ENCODE peak calls at places on chromosomes 6 and 20, in five cellular contexts. One of them, this sample, is unnamed.

GRCh38 chr20:58571942-58572666 is 56.9 kb upstream of the APCDD1L start:
- DNase-seq in CD4-positive, alpha-beta T cell: no peak
- DNase-seq in cardiac muscle cell: no peak
- DNase-seq in AG09309: no peak
- DNase-seq in GM20000: no peak
- DNase-seq in this sample: no peak

GRCh38 chr20:17794400-17794799 is 94.6 kb downstream of the BANF2 start:
- DNase-seq in CD4-positive, alpha-beta T cell: no peak
- DNase-seq in cardiac muscle cell: no peak
- DNase-seq in AG09309: no peak
- DNase-seq in GM20000: no peak
- DNase-seq in this sample: no peak

GRCh38 chr6:147787407-147787806 is 278.9 kb downstream of the SAMD5 start:
- DNase-seq in CD4-positive, alpha-beta T cell: no peak
- DNase-seq in cardiac muscle cell: no peak
- DNase-seq in AG09309: no peak
- DNase-seq in GM20000: no peak
- DNase-seq in this sample: no peak

GRCh38 chr6:28351087-28351486 is 1.3 kb downstream of the ZKSCAN3 start:
- DNase-seq in CD4-positive, alpha-beta T cell: no peak
- DNase-seq in cardiac muscle cell: no peak
- DNase-seq in AG09309: no peak
- DNase-seq in GM20000: no peak
- DNase-seq in this sample: no peak

GRCh38 chr6:20366082-20366834 is 35.4 kb upstream of the E2F3 start:
- DNase-seq in CD4-positive, alpha-beta T cell: peak
- DNase-seq in cardiac muscle cell: no peak
- DNase-seq in AG09309: no peak
- DNase-seq in GM20000: no peak
- DNase-seq in this sample: no peak

GRCh38 chr20:50054626-50055511 is 58.1 kb downstream of the UBE2V1 start:
- DNase-seq in CD4-positive, alpha-beta T cell: no peak
- DNase-seq in cardiac muscle cell: no peak
- DNase-seq in AG09309: no peak
- DNase-seq in GM20000: no peak
- DNase-seq in this sample: no peak

GRCh38 chr6:130460934-130461333 is 95.1 kb downstream of the TMEM200A start:
- DNase-seq in CD4-positive, alpha-beta T cell: no peak
- DNase-seq in cardiac muscle cell: no peak
- DNase-seq in AG09309: no peak
- DNase-seq in GM20000: no peak
- DNase-seq in this sample: no peak

GRCh38 chr20:2942439-2942838 is 69.2 kb downstream of the PTPRA start:
- DNase-seq in CD4-positive, alpha-beta T cell: no peak
- DNase-seq in cardiac muscle cell: no peak
- DNase-seq in AG09309: no peak
- DNase-seq in GM20000: no peak
- DNase-seq in this sample: no peak

GRCh38 chr6:146544783-146545182 is 1.1 kb downstream of the RAB32 start:
- DNase-seq in CD4-positive, alpha-beta T cell: no peak
- DNase-seq in cardiac muscle cell: no peak
- DNase-seq in AG09309: no peak
- DNase-seq in GM20000: no peak
- DNase-seq in this sample: no peak

GRCh38 chr6:18632670-18633410 is 245.7 kb downstream of the RNF144B start:
- DNase-seq in CD4-positive, alpha-beta T cell: no peak
- DNase-seq in cardiac muscle cell: no peak
- DNase-seq in AG09309: no peak
- DNase-seq in GM20000: no peak
- DNase-seq in this sample: no peak

GRCh38 chr6:37054171-37054570 is 48.7 kb downstream of the FGD2 start:
- DNase-seq in CD4-positive, alpha-beta T cell: no peak
- DNase-seq in cardiac muscle cell: no peak
- DNase-seq in AG09309: no peak
- DNase-seq in GM20000: no peak
- DNase-seq in this sample: no peak

GRCh38 chr20:37327748-37328147 is 18.2 kb upstream of the SRC start:
- DNase-seq in CD4-positive, alpha-beta T cell: no peak
- DNase-seq in cardiac muscle cell: no peak
- DNase-seq in AG09309: peak
- DNase-seq in GM20000: no peak
- DNase-seq in this sample: no peak

GRCh38 chr6:109182590-109182989 is 87.3 kb downstream of the CEP57L1 start:
- DNase-seq in CD4-positive, alpha-beta T cell: no peak
- DNase-seq in cardiac muscle cell: no peak
- DNase-seq in AG09309: no peak
- DNase-seq in GM20000: no peak
- DNase-seq in this sample: no peak

GRCh38 chr20:20137851-20138250 is 85.5 kb downstream of the CFAP61 start:
- DNase-seq in CD4-positive, alpha-beta T cell: no peak
- DNase-seq in cardiac muscle cell: no peak
- DNase-seq in AG09309: no peak
- DNase-seq in GM20000: no peak
- DNase-seq in this sample: no peak

GRCh38 chr6:131995924-131996323 is 44.8 kb upstream of the CCN2 start:
- DNase-seq in CD4-positive, alpha-beta T cell: no peak
- DNase-seq in cardiac muscle cell: no peak
- DNase-seq in AG09309: peak
- DNase-seq in GM20000: no peak
- DNase-seq in this sample: no peak

GRCh38 chr20:10992776-10993175 is 319.0 kb upstream of the JAG1 start:
- DNase-seq in CD4-positive, alpha-beta T cell: no peak
- DNase-seq in cardiac muscle cell: no peak
- DNase-seq in AG09309: no peak
- DNase-seq in GM20000: no peak
- DNase-seq in this sample: no peak

GRCh38 chr6:17385660-17386059 is 7.7 kb upstream of the CAP2 start:
- DNase-seq in CD4-positive, alpha-beta T cell: no peak
- DNase-seq in cardiac muscle cell: no peak
- DNase-seq in AG09309: no peak
- DNase-seq in GM20000: no peak
- DNase-seq in this sample: peak

GRCh38 chr6:163337958-163338357 is 76.6 kb upstream of the QKI start:
- DNase-seq in CD4-positive, alpha-beta T cell: no peak
- DNase-seq in cardiac muscle cell: no peak
- DNase-seq in AG09309: no peak
- DNase-seq in GM20000: no peak
- DNase-seq in this sample: no peak

GRCh38 chr6:43669050-43669921 is 18.3 kb downstream of the MRPS18A start:
- DNase-seq in CD4-positive, alpha-beta T cell: no peak
- DNase-seq in cardiac muscle cell: peak
- DNase-seq in AG09309: no peak
- DNase-seq in GM20000: no peak
- DNase-seq in this sample: no peak

GRCh38 chr20:47173596-47174216 is 182.8 kb downstream of the ZMYND8 start:
- DNase-seq in CD4-positive, alpha-beta T cell: no peak
- DNase-seq in cardiac muscle cell: no peak
- DNase-seq in AG09309: no peak
- DNase-seq in GM20000: no peak
- DNase-seq in this sample: no peak
- TF ChIP-seq CTCF in CD4-positive, alpha-beta T cell: no peak
- TF ChIP-seq CTCF in cardiac muscle cell: no peak
- TF ChIP-seq CTCF in AG09309: peak
- TF ChIP-seq CTCF in GM20000: no peak
- TF ChIP-seq CTCF in this sample: no peak

DNA sequence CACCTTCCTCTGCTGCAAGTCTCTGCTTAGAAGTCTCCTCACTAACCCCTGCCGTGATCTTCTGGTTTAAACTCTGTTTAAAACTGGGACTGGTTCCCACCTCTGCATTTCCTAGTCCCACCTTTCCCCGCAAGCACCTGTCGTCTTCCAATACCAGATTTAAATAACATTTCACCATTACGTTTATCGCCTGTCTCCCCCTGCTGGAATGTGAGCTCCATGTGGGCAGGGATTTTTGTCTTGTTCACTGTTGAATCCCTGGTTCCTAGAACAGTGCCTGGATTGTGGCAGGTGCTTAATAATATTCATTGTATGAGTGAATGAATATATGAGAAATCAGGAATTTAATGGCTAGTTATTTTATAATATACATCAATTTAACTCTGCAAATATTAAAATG is 2.7 kb downstream of the GUCA1A start:
- DNase-seq in CD4-positive, alpha-beta T cell: no peak
- DNase-seq in cardiac muscle cell: no peak
- DNase-seq in AG09309: no peak
- DNase-seq in GM20000: no peak
- DNase-seq in this sample: no peak
- TF ChIP-seq CTCF in CD4-positive, alpha-beta T cell: no peak
- TF ChIP-seq CTCF in cardiac muscle cell: peak
- TF ChIP-seq CTCF in AG09309: peak
- TF ChIP-seq CTCF in GM20000: no peak
- TF ChIP-seq CTCF in this sample: peak

GRCh38 chr20:5990946-5991345 is 40.5 kb downstream of the MCM8 start:
- DNase-seq in CD4-positive, alpha-beta T cell: no peak
- DNase-seq in cardiac muscle cell: no peak
- DNase-seq in AG09309: no peak
- DNase-seq in GM20000: no peak
- DNase-seq in this sample: no peak

GRCh38 chr20:5987383-5987782 is 36.9 kb downstream of the MCM8 start:
- DNase-seq in CD4-positive, alpha-beta T cell: no peak
- DNase-seq in cardiac muscle cell: no peak
- DNase-seq in AG09309: no peak
- DNase-seq in GM20000: no peak
- DNase-seq in this sample: no peak

GRCh38 chr20:5991623-5992441 is 41.4 kb downstream of the MCM8 start:
- DNase-seq in CD4-positive, alpha-beta T cell: no peak
- DNase-seq in cardiac muscle cell: no peak
- DNase-seq in AG09309: peak
- DNase-seq in GM20000: no peak
- DNase-seq in this sample: no peak

GRCh38 chr20:5989539-5989938 is 39.1 kb downstream of the MCM8 start:
- DNase-seq in CD4-positive, alpha-beta T cell: no peak
- DNase-seq in cardiac muscle cell: no peak
- DNase-seq in AG09309: no peak
- DNase-seq in GM20000: no peak
- DNase-seq in this sample: no peak
- TF ChIP-seq CTCF in CD4-positive, alpha-beta T cell: no peak
- TF ChIP-seq CTCF in cardiac muscle cell: no peak
- TF ChIP-seq CTCF in AG09309: no peak
- TF ChIP-seq CTCF in GM20000: no peak
- TF ChIP-seq CTCF in this sample: no peak

GRCh38 chr6:161498359-161498758 is 224.5 kb upstream of the AGPAT4 start:
- DNase-seq in CD4-positive, alpha-beta T cell: no peak
- DNase-seq in cardiac muscle cell: peak
- DNase-seq in AG09309: no peak
- DNase-seq in GM20000: no peak
- DNase-seq in this sample: no peak
- TF ChIP-seq CTCF in CD4-positive, alpha-beta T cell: no peak
- TF ChIP-seq CTCF in cardiac muscle cell: peak
- TF ChIP-seq CTCF in AG09309: peak
- TF ChIP-seq CTCF in GM20000: no peak
- TF ChIP-seq CTCF in this sample: peak

GRCh38 chr6:162245831-162246230 is 481.7 kb downstream of the PRKN start:
- DNase-seq in CD4-positive, alpha-beta T cell: no peak
- DNase-seq in cardiac muscle cell: no peak
- DNase-seq in AG09309: no peak
- DNase-seq in GM20000: no peak
- DNase-seq in this sample: no peak

GRCh38 chr6:162249907-162250642 is 477.5 kb downstream of the PRKN start:
- DNase-seq in CD4-positive, alpha-beta T cell: no peak
- DNase-seq in cardiac muscle cell: no peak
- DNase-seq in AG09309: no peak
- DNase-seq in GM20000: no peak
- DNase-seq in this sample: no peak

GRCh38 chr6:162251257-162251656 is 476.3 kb downstream of the PRKN start:
- DNase-seq in CD4-positive, alpha-beta T cell: no peak
- DNase-seq in cardiac muscle cell: no peak
- DNase-seq in AG09309: no peak
- DNase-seq in GM20000: no peak
- DNase-seq in this sample: no peak
- TF ChIP-seq CTCF in CD4-positive, alpha-beta T cell: no peak
- TF ChIP-seq CTCF in cardiac muscle cell: peak
- TF ChIP-seq CTCF in AG09309: no peak
- TF ChIP-seq CTCF in GM20000: no peak
- TF ChIP-seq CTCF in this sample: no peak

GRCh38 chr6:31729515-31729978 is 448 bp upstream of the DDAH2 start:
- DNase-seq in CD4-positive, alpha-beta T cell: peak
- DNase-seq in cardiac muscle cell: peak
- DNase-seq in AG09309: no peak
- DNase-seq in GM20000: peak
- DNase-seq in this sample: peak
- TF ChIP-seq CTCF in CD4-positive, alpha-beta T cell: peak
- TF ChIP-seq CTCF in cardiac muscle cell: no peak
- TF ChIP-seq CTCF in AG09309: no peak
- TF ChIP-seq CTCF in GM20000: no peak
- TF ChIP-seq CTCF in this sample: peak

GRCh38 chr6:105838156-105838555 is 248.0 kb upstream of the PRDM1 start:
- DNase-seq in CD4-positive, alpha-beta T cell: no peak
- DNase-seq in cardiac muscle cell: no peak
- DNase-seq in AG09309: peak
- DNase-seq in GM20000: no peak
- DNase-seq in this sample: no peak

GRCh38 chr6:105836379-105836778 is 249.8 kb upstream of the PRDM1 start:
- DNase-seq in CD4-positive, alpha-beta T cell: no peak
- DNase-seq in cardiac muscle cell: no peak
- DNase-seq in AG09309: no peak
- DNase-seq in GM20000: no peak
- DNase-seq in this sample: no peak

GRCh38 chr6:105834548-105834947 is 251.6 kb upstream of the PRDM1 start:
- DNase-seq in CD4-positive, alpha-beta T cell: no peak
- DNase-seq in cardiac muscle cell: no peak
- DNase-seq in AG09309: no peak
- DNase-seq in GM20000: no peak
- DNase-seq in this sample: no peak

GRCh38 chr6:105836889-105837288 is 249.2 kb upstream of the PRDM1 start:
- DNase-seq in CD4-positive, alpha-beta T cell: no peak
- DNase-seq in cardiac muscle cell: no peak
- DNase-seq in AG09309: no peak
- DNase-seq in GM20000: no peak
- DNase-seq in this sample: no peak

DNA sequence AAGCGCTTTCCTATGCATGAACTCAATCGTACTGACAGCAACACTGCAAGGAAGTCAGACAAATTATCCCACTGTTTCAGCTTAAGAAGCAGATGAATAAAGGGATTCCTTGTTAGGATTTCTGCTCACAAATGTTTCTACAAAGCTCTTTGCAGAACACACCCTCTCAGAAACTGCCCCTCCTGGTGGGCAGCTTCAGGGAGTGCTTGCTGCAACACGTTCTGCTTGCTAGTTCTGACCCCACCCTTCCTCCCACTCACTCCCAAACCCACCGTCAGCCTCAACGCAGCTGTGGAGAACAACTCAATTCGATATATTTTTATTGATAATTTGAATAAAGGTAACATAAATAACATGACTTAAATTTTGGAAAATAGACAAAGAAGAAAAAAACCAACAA is 250.8 kb upstream of the PRDM1 start:
- DNase-seq in CD4-positive, alpha-beta T cell: no peak
- DNase-seq in cardiac muscle cell: peak
- DNase-seq in AG09309: no peak
- DNase-seq in GM20000: no peak
- DNase-seq in this sample: no peak
- TF ChIP-seq CTCF in CD4-positive, alpha-beta T cell: no peak
- TF ChIP-seq CTCF in cardiac muscle cell: no peak
- TF ChIP-seq CTCF in AG09309: peak
- TF ChIP-seq CTCF in GM20000: no peak
- TF ChIP-seq CTCF in this sample: peak

GRCh38 chr20:48404598-48404997 is 423.2 kb downstream of the PREX1 start:
- DNase-seq in CD4-positive, alpha-beta T cell: no peak
- DNase-seq in cardiac muscle cell: no peak
- DNase-seq in AG09309: no peak
- DNase-seq in GM20000: no peak
- DNase-seq in this sample: no peak
- TF ChIP-seq CTCF in CD4-positive, alpha-beta T cell: no peak
- TF ChIP-seq CTCF in cardiac muscle cell: no peak
- TF ChIP-seq CTCF in AG09309: no peak
- TF ChIP-seq CTCF in GM20000: no peak
- TF ChIP-seq CTCF in this sample: no peak